ENCODE peak calls at places on chromosomes 3 and 15, in ten cellular contexts. One of them, this sample, is unnamed. For H3K9me3, the result is how much of the 10 kb centered on the place peaks cover.

GRCh38 chr15:94858011-94858410 is 626.6 kb downstream of the MCTP2 start:
- DNase-seq in Panc1: no peak
- DNase-seq in psoas muscle: no peak
- DNase-seq in neuronal stem cell: no peak
- DNase-seq in mesenchymal stem cell: no peak
- DNase-seq in left ventricle myocardium inferior: no peak
- DNase-seq in adrenal gland: no peak
- DNase-seq in IMR-90: no peak
- DNase-seq in breast epithelium: no peak
- DNase-seq in left lung: no peak
- DNase-seq in this sample: no peak

GRCh38 chr3:33474895-33475294 is 34.7 kb upstream of the UBP1 start:
- DNase-seq in neuronal stem cell: no peak
- DNase-seq in mesenchymal stem cell: no peak
- DNase-seq in adrenal gland: no peak
- DNase-seq in left lung: no peak
- DNase-seq in breast epithelium: no peak
- DNase-seq in IMR-90: no peak
- DNase-seq in Panc1: no peak
- DNase-seq in psoas muscle: no peak
- DNase-seq in left ventricle myocardium inferior: no peak
- DNase-seq in this sample: no peak

GRCh38 chr3:67947808-67948508 is 293.5 kb upstream of the SUCLG2 start:
- DNase-seq in mesenchymal stem cell: peak
- DNase-seq in left lung: no peak
- DNase-seq in neuronal stem cell: peak
- DNase-seq in IMR-90: no peak
- DNase-seq in left ventricle myocardium inferior: no peak
- DNase-seq in adrenal gland: no peak
- DNase-seq in Panc1: no peak
- DNase-seq in psoas muscle: no peak
- DNase-seq in breast epithelium: no peak
- DNase-seq in this sample: no peak

GRCh38 chr3:10320320-10320677 is 613 bp downstream of the SEC13 start:
- DNase-seq in IMR-90: no peak
- DNase-seq in neuronal stem cell: no peak
- DNase-seq in Panc1: no peak
- DNase-seq in left ventricle myocardium inferior: no peak
- DNase-seq in breast epithelium: no peak
- DNase-seq in mesenchymal stem cell: no peak
- DNase-seq in psoas muscle: no peak
- DNase-seq in left lung: no peak
- DNase-seq in adrenal gland: no peak
- DNase-seq in this sample: no peak

GRCh38 chr3:141336672-141337522 is 31.4 kb upstream of the ZBTB38 start:
- DNase-seq in mesenchymal stem cell: peak
- DNase-seq in IMR-90: peak
- DNase-seq in adrenal gland: no peak
- DNase-seq in breast epithelium: no peak
- DNase-seq in Panc1: peak
- DNase-seq in left lung: no peak
- DNase-seq in psoas muscle: no peak
- DNase-seq in neuronal stem cell: no peak
- DNase-seq in left ventricle myocardium inferior: no peak
- DNase-seq in this sample: no peak

GRCh38 chr15:76196286-76196948 is 114.9 kb downstream of the ETFA start:
- DNase-seq in breast epithelium: peak
- DNase-seq in adrenal gland: peak
- DNase-seq in IMR-90: peak
- DNase-seq in neuronal stem cell: no peak
- DNase-seq in Panc1: no peak
- DNase-seq in mesenchymal stem cell: peak
- DNase-seq in left lung: peak
- DNase-seq in psoas muscle: peak
- DNase-seq in left ventricle myocardium inferior: peak
- DNase-seq in this sample: peak

GRCh38 chr3:176930942-176931341 is 266.3 kb downstream of the TBL1XR1 start:
- DNase-seq in psoas muscle: no peak
- DNase-seq in breast epithelium: no peak
- DNase-seq in neuronal stem cell: no peak
- DNase-seq in Panc1: no peak
- DNase-seq in left ventricle myocardium inferior: no peak
- DNase-seq in IMR-90: no peak
- DNase-seq in adrenal gland: no peak
- DNase-seq in mesenchymal stem cell: no peak
- DNase-seq in left lung: no peak
- DNase-seq in this sample: no peak

GRCh38 chr3:197555281-197556261 is at the start of gene BDH1:
- DNase-seq in psoas muscle: peak
- DNase-seq in mesenchymal stem cell: peak
- DNase-seq in breast epithelium: no peak
- DNase-seq in left lung: peak
- DNase-seq in IMR-90: no peak
- DNase-seq in neuronal stem cell: peak
- DNase-seq in adrenal gland: peak
- DNase-seq in Panc1: no peak
- DNase-seq in left ventricle myocardium inferior: no peak
- DNase-seq in this sample: no peak

GRCh38 chr3:168534761-168535160 is 439.0 kb upstream of the GOLIM4 start:
- DNase-seq in neuronal stem cell: no peak
- DNase-seq in Panc1: no peak
- DNase-seq in psoas muscle: no peak
- DNase-seq in left lung: no peak
- DNase-seq in adrenal gland: no peak
- DNase-seq in left ventricle myocardium inferior: no peak
- DNase-seq in breast epithelium: no peak
- DNase-seq in mesenchymal stem cell: no peak
- DNase-seq in IMR-90: no peak
- DNase-seq in this sample: no peak

GRCh38 chr3:110965976-110966375 is 105.6 kb upstream of the NECTIN3 start:
- DNase-seq in IMR-90: no peak
- DNase-seq in neuronal stem cell: no peak
- DNase-seq in left ventricle myocardium inferior: no peak
- DNase-seq in psoas muscle: no peak
- DNase-seq in adrenal gland: no peak
- DNase-seq in left lung: no peak
- DNase-seq in Panc1: no peak
- DNase-seq in mesenchymal stem cell: no peak
- DNase-seq in breast epithelium: no peak
- DNase-seq in this sample: no peak

GRCh38 chr3:57981483-57982087 is 26.6 kb upstream of the FLNB start:
- DNase-seq in psoas muscle: no peak
- DNase-seq in breast epithelium: no peak
- DNase-seq in adrenal gland: no peak
- DNase-seq in neuronal stem cell: no peak
- DNase-seq in left lung: no peak
- DNase-seq in IMR-90: no peak
- DNase-seq in mesenchymal stem cell: peak
- DNase-seq in left ventricle myocardium inferior: no peak
- DNase-seq in Panc1: no peak
- DNase-seq in this sample: no peak

GRCh38 chr3:24263069-24263668 is 231.5 kb downstream of the THRB start:
- DNase-seq in breast epithelium: no peak
- DNase-seq in neuronal stem cell: no peak
- DNase-seq in IMR-90: no peak
- DNase-seq in psoas muscle: no peak
- DNase-seq in mesenchymal stem cell: no peak
- DNase-seq in adrenal gland: no peak
- DNase-seq in Panc1: no peak
- DNase-seq in left ventricle myocardium inferior: no peak
- DNase-seq in left lung: no peak
- DNase-seq in this sample: no peak

GRCh38 chr3:170524072-170524471 is 61.8 kb downstream of the SLC7A14 start:
- DNase-seq in Panc1: no peak
- DNase-seq in left lung: no peak
- DNase-seq in mesenchymal stem cell: no peak
- DNase-seq in breast epithelium: no peak
- DNase-seq in left ventricle myocardium inferior: no peak
- DNase-seq in psoas muscle: no peak
- DNase-seq in IMR-90: peak
- DNase-seq in neuronal stem cell: no peak
- DNase-seq in adrenal gland: no peak
- DNase-seq in this sample: no peak

GRCh38 chr15:68603951-68604350 is 25.2 kb downstream of the CORO2B start:
- DNase-seq in psoas muscle: no peak
- DNase-seq in adrenal gland: no peak
- DNase-seq in left lung: no peak
- DNase-seq in neuronal stem cell: no peak
- DNase-seq in left ventricle myocardium inferior: peak
- DNase-seq in mesenchymal stem cell: no peak
- DNase-seq in IMR-90: no peak
- DNase-seq in breast epithelium: no peak
- DNase-seq in Panc1: no peak
- DNase-seq in this sample: no peak

GRCh38 chr15:67086650-67086941 is 21.2 kb downstream of the SMAD3 start:
- DNase-seq in breast epithelium: no peak
- DNase-seq in adrenal gland: no peak
- DNase-seq in IMR-90: no peak
- DNase-seq in neuronal stem cell: no peak
- DNase-seq in Panc1: no peak
- DNase-seq in left lung: no peak
- DNase-seq in mesenchymal stem cell: no peak
- DNase-seq in left ventricle myocardium inferior: no peak
- DNase-seq in psoas muscle: no peak
- DNase-seq in this sample: no peak
- H3K27ac ChIP-seq in breast epithelium: peak
- H3K27ac ChIP-seq in adrenal gland: no peak
- H3K27ac ChIP-seq in IMR-90: peak
- H3K27ac ChIP-seq in neuronal stem cell: no peak
- H3K27ac ChIP-seq in Panc1: peak
- H3K27ac ChIP-seq in left lung: no peak
- H3K27ac ChIP-seq in mesenchymal stem cell: no peak
- H3K27ac ChIP-seq in left ventricle myocardium inferior: no peak
- H3K27ac ChIP-seq in psoas muscle: peak
- H3K27ac ChIP-seq in this sample: no peak

DNA sequence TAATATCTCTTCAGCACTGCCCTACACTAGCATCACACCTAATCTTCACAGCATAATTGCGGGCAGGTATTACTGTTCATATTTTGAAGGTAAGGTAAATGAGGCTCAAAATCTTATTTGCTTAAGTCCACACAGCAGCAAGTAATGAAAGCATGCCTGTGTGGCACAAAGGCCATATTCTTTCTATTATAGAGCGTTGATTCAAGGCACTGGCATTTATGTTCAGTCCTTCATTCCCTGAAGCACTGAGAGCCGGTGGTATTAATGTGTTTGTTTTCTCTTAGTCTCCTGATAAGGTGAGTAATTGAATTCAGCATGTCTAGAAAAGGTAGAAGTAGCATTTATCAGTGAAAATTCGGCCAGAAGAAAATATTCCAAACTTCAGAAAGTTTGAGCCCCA is 231.2 kb downstream of the BBX start:
- DNase-seq in left ventricle myocardium inferior: no peak
- DNase-seq in left lung: no peak
- DNase-seq in neuronal stem cell: no peak
- DNase-seq in adrenal gland: no peak
- DNase-seq in mesenchymal stem cell: no peak
- DNase-seq in IMR-90: no peak
- DNase-seq in Panc1: no peak
- DNase-seq in psoas muscle: no peak
- DNase-seq in breast epithelium: no peak
- DNase-seq in this sample: no peak
- H3K4me3 ChIP-seq in left ventricle myocardium inferior: no peak
- H3K4me3 ChIP-seq in left lung: no peak
- H3K4me3 ChIP-seq in neuronal stem cell: no peak
- H3K4me3 ChIP-seq in adrenal gland: no peak
- H3K4me3 ChIP-seq in mesenchymal stem cell: no peak
- H3K4me3 ChIP-seq in IMR-90: no peak
- H3K4me3 ChIP-seq in Panc1: no peak
- H3K4me3 ChIP-seq in psoas muscle: no peak
- H3K4me3 ChIP-seq in breast epithelium: no peak
- H3K4me3 ChIP-seq in this sample: no peak

GRCh38 chr3:30577788-30578187 is 28.6 kb upstream of the TGFBR2 start:
- DNase-seq in left lung: no peak
- DNase-seq in IMR-90: no peak
- DNase-seq in left ventricle myocardium inferior: no peak
- DNase-seq in mesenchymal stem cell: no peak
- DNase-seq in adrenal gland: no peak
- DNase-seq in breast epithelium: no peak
- DNase-seq in Panc1: no peak
- DNase-seq in psoas muscle: no peak
- DNase-seq in neuronal stem cell: no peak
- DNase-seq in this sample: no peak

GRCh38 chr3:30581067-30581585 is 25.3 kb upstream of the TGFBR2 start:
- DNase-seq in neuronal stem cell: no peak
- DNase-seq in psoas muscle: no peak
- DNase-seq in IMR-90: no peak
- DNase-seq in Panc1: no peak
- DNase-seq in left ventricle myocardium inferior: no peak
- DNase-seq in adrenal gland: no peak
- DNase-seq in left lung: no peak
- DNase-seq in breast epithelium: no peak
- DNase-seq in mesenchymal stem cell: no peak
- DNase-seq in this sample: no peak

GRCh38 chr3:30578986-30579579 is 27.3 kb upstream of the TGFBR2 start:
- DNase-seq in left lung: no peak
- DNase-seq in IMR-90: no peak
- DNase-seq in breast epithelium: no peak
- DNase-seq in adrenal gland: no peak
- DNase-seq in Panc1: no peak
- DNase-seq in neuronal stem cell: no peak
- DNase-seq in left ventricle myocardium inferior: no peak
- DNase-seq in psoas muscle: no peak
- DNase-seq in mesenchymal stem cell: peak
- DNase-seq in this sample: no peak

GRCh38 chr3:30578479-30578878 is 27.9 kb upstream of the TGFBR2 start:
- DNase-seq in neuronal stem cell: no peak
- DNase-seq in mesenchymal stem cell: peak
- DNase-seq in Panc1: no peak
- DNase-seq in adrenal gland: peak
- DNase-seq in breast epithelium: no peak
- DNase-seq in left ventricle myocardium inferior: no peak
- DNase-seq in IMR-90: peak
- DNase-seq in left lung: peak
- DNase-seq in psoas muscle: peak
- DNase-seq in this sample: peak

DNA sequence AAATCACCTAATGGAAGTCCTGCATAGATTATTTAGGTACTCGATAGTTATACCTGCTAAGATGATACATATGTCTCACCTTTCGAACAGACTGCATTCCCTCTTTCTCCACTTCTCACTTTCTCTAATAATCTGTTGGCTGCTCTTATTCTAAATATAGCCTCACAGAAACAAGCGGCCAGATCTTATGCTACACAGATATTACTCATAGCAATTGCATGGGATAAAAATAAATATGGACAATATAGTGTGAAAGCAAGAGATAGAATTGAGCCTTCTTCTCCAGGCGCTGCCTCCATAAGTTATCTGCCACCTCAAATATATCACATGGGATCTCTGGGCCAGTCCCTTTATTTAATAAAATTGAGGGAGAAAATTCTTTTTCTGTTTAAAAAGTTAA is 29.5 kb upstream of the TGFBR2 start:
- DNase-seq in psoas muscle: no peak
- DNase-seq in mesenchymal stem cell: peak
- DNase-seq in IMR-90: peak
- DNase-seq in Panc1: no peak
- DNase-seq in breast epithelium: no peak
- DNase-seq in left ventricle myocardium inferior: no peak
- DNase-seq in adrenal gland: no peak
- DNase-seq in neuronal stem cell: no peak
- DNase-seq in left lung: no peak
- DNase-seq in this sample: no peak
- H3K9me3 ChIP-seq in psoas muscle: under half
- H3K9me3 ChIP-seq in mesenchymal stem cell: under half
- H3K9me3 ChIP-seq in IMR-90: under half
- H3K9me3 ChIP-seq in Panc1: under half
- H3K9me3 ChIP-seq in breast epithelium: under half
- H3K9me3 ChIP-seq in left ventricle myocardium inferior: under half
- H3K9me3 ChIP-seq in adrenal gland: under half
- H3K9me3 ChIP-seq in neuronal stem cell: under half
- H3K9me3 ChIP-seq in left lung: under half
- H3K9me3 ChIP-seq in this sample: under half

GRCh38 chr3:178537123-178537754 is 1.0 kb downstream of the KCNMB2 start:
- DNase-seq in IMR-90: no peak
- DNase-seq in adrenal gland: no peak
- DNase-seq in mesenchymal stem cell: no peak
- DNase-seq in left ventricle myocardium inferior: no peak
- DNase-seq in breast epithelium: no peak
- DNase-seq in psoas muscle: no peak
- DNase-seq in neuronal stem cell: no peak
- DNase-seq in left lung: no peak
- DNase-seq in Panc1: no peak
- DNase-seq in this sample: no peak
- H3K27ac ChIP-seq in IMR-90: no peak
- H3K27ac ChIP-seq in adrenal gland: no peak
- H3K27ac ChIP-seq in mesenchymal stem cell: no peak
- H3K27ac ChIP-seq in left ventricle myocardium inferior: peak
- H3K27ac ChIP-seq in breast epithelium: no peak
- H3K27ac ChIP-seq in psoas muscle: no peak
- H3K27ac ChIP-seq in neuronal stem cell: no peak
- H3K27ac ChIP-seq in left lung: no peak
- H3K27ac ChIP-seq in Panc1: no peak
- H3K27ac ChIP-seq in this sample: no peak